ENCODE peak calls at places on chromosomes 4 and X, in ten cellular contexts. One of them, this sample, is unnamed.

GRCh38 chrX:13700380-13700779 is 11.5 kb downstream of the RAB9A start:
- DNase-seq in IMR-90: peak; percentile 21
- DNase-seq in HCT116: no peak
- DNase-seq in tibial nerve: no peak
- DNase-seq in adrenal gland: no peak
- DNase-seq in stomach: no peak
- DNase-seq in breast epithelium: no peak
- DNase-seq in A549: no peak
- DNase-seq in heart left ventricle: no peak
- DNase-seq in spleen: no peak
- DNase-seq in this sample: no peak

GRCh38 chr4:94595880-94596483 is 144.2 kb downstream of the PDLIM5 start:
- DNase-seq in IMR-90: peak; percentile 74
- DNase-seq in HCT116: peak; percentile 32
- DNase-seq in tibial nerve: no peak
- DNase-seq in adrenal gland: no peak
- DNase-seq in stomach: no peak
- DNase-seq in breast epithelium: no peak
- DNase-seq in A549: peak; percentile 24
- DNase-seq in heart left ventricle: no peak
- DNase-seq in spleen: no peak
- DNase-seq in this sample: no peak

GRCh38 chr4:44722001-44722400 is 4.4 kb downstream of the GNPDA2 start:
- DNase-seq in IMR-90: no peak
- DNase-seq in HCT116: no peak
- DNase-seq in tibial nerve: no peak
- DNase-seq in adrenal gland: no peak
- DNase-seq in stomach: no peak
- DNase-seq in breast epithelium: no peak
- DNase-seq in A549: no peak
- DNase-seq in heart left ventricle: no peak
- DNase-seq in spleen: no peak
- DNase-seq in this sample: no peak

GRCh38 chr4:20393486-20394100 is 141.9 kb downstream of the SLIT2 start:
- DNase-seq in IMR-90: no peak
- DNase-seq in HCT116: no peak
- DNase-seq in tibial nerve: no peak
- DNase-seq in adrenal gland: no peak
- DNase-seq in stomach: no peak
- DNase-seq in breast epithelium: no peak
- DNase-seq in A549: no peak
- DNase-seq in heart left ventricle: no peak
- DNase-seq in spleen: no peak
- DNase-seq in this sample: no peak

GRCh38 chrX:119503484-119503861 is 35.2 kb downstream of the SLC25A5 start:
- DNase-seq in IMR-90: peak; percentile 81
- DNase-seq in HCT116: no peak
- DNase-seq in tibial nerve: no peak
- DNase-seq in adrenal gland: peak; percentile 67
- DNase-seq in stomach: peak; percentile 53
- DNase-seq in breast epithelium: peak; percentile 56
- DNase-seq in A549: peak; percentile 91
- DNase-seq in heart left ventricle: peak; percentile 38
- DNase-seq in spleen: no peak
- DNase-seq in this sample: peak; percentile 48

GRCh38 chr4:146520894-146521542 is 722 bp downstream of the SLC10A7 start:
- DNase-seq in IMR-90: peak; percentile 63
- DNase-seq in HCT116: no peak
- DNase-seq in tibial nerve: no peak
- DNase-seq in adrenal gland: no peak
- DNase-seq in stomach: peak; percentile 46
- DNase-seq in breast epithelium: no peak
- DNase-seq in A549: peak; percentile 3
- DNase-seq in heart left ventricle: peak; percentile 39
- DNase-seq in spleen: no peak
- DNase-seq in this sample: peak; percentile 59

GRCh38 chrX:87392369-87392768 is 125.2 kb upstream of the KLHL4 start:
- DNase-seq in IMR-90: no peak
- DNase-seq in HCT116: no peak
- DNase-seq in tibial nerve: no peak
- DNase-seq in adrenal gland: no peak
- DNase-seq in stomach: no peak
- DNase-seq in breast epithelium: no peak
- DNase-seq in A549: no peak
- DNase-seq in heart left ventricle: no peak
- DNase-seq in spleen: no peak
- DNase-seq in this sample: no peak

GRCh38 chrX:49930046-49930445 is 7.7 kb downstream of the CLCN5 start:
- DNase-seq in IMR-90: peak; percentile 34
- DNase-seq in HCT116: no peak
- DNase-seq in tibial nerve: no peak
- DNase-seq in adrenal gland: no peak
- DNase-seq in stomach: no peak
- DNase-seq in breast epithelium: no peak
- DNase-seq in A549: no peak
- DNase-seq in heart left ventricle: no peak
- DNase-seq in spleen: no peak
- DNase-seq in this sample: no peak

DNA sequence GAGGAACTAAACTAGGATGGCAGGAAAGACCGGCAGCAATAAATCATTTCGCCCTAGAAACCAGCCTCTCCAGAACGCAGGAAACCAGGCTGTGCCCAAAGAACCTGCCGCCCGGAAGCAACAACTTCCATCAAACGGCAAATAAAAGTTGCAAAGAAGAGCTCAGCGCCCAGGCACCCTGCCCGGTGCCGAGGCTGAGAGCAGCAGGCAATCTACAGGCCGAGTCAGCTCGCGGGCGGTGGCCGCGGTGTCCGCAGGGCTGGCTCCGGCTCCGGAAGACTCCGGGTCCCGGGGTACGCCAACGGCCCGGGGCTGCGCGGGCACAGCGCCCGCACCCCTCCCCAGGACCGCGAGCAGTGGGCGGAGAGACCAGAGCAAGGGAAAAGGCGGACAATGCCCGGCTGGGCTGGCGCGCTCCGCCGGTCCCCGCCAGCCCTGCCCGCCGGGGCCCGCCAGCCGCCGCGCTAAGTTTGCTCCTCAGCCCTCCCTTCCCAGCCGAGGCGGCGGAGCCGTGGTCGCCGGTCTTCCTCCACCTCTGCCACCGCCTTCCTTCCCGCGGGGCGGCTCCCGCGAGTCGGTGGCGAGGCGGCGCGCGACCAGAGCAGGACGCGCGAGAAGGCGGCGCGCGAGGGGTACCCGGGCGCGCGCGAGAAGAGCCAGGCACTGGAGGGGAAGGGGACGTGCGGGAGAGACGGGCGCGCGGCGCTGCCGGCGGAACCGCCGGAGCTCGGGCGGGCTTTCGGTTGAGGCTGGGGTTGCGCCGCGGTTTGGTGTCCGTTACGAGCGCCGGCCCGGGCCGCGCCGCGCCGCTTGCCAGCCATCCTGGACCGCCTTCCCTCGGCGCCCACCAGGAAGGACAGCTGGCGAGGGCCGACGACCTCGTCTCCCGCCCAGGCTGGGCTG is 733 bp downstream of the FRYL start:
- DNase-seq in IMR-90: peak; percentile 54
- DNase-seq in HCT116: no peak
- DNase-seq in tibial nerve: peak; percentile 23
- DNase-seq in adrenal gland: peak; percentile 61
- DNase-seq in stomach: peak; percentile 71
- DNase-seq in breast epithelium: peak; percentile 62
- DNase-seq in A549: peak; percentile 23
- DNase-seq in heart left ventricle: peak; percentile 73
- DNase-seq in spleen: peak; percentile 95
- DNase-seq in this sample: peak; percentile 67
- TF ChIP-seq POLR2A in IMR-90: peak; percentile 68
- TF ChIP-seq POLR2A in HCT116: no peak
- TF ChIP-seq POLR2A in tibial nerve: no peak
- TF ChIP-seq POLR2A in adrenal gland: no peak
- TF ChIP-seq POLR2A in stomach: no peak
- TF ChIP-seq POLR2A in breast epithelium: no peak
- TF ChIP-seq POLR2A in A549: peak; percentile 29
- TF ChIP-seq POLR2A in heart left ventricle: no peak
- TF ChIP-seq POLR2A in spleen: no peak
- TF ChIP-seq POLR2A in this sample: peak; percentile 7

DNA sequence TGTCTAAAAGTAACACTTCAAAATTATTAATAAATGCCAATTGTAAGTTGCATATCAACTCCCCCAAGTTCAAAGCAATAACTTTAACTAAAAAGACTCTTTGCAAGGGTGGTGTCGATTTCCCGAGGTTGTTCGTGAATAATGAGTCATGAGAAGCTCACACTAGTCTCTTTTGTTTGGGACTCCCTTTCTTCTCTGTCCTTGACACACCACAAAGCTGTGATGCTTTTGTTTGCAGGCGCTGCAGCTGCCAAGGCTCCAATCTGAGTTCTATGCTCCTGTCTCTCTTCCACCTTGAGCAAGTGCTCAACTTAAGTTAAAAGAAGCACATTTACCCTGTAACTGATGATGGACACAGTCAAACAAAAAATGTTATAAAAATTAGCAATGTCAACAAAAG is 65.9 kb downstream of the FAT1 start:
- DNase-seq in IMR-90: peak; percentile 43
- DNase-seq in HCT116: peak; percentile 35
- DNase-seq in tibial nerve: no peak
- DNase-seq in adrenal gland: no peak
- DNase-seq in stomach: no peak
- DNase-seq in breast epithelium: no peak
- DNase-seq in A549: no peak
- DNase-seq in heart left ventricle: no peak
- DNase-seq in spleen: no peak
- DNase-seq in this sample: no peak
- H3K27ac ChIP-seq in IMR-90: peak overlapping the region; percentile 37
- H3K27ac ChIP-seq in HCT116: no peak overlapping the region
- H3K27ac ChIP-seq in tibial nerve: no peak overlapping the region
- H3K27ac ChIP-seq in adrenal gland: no peak overlapping the region
- H3K27ac ChIP-seq in stomach: no peak overlapping the region
- H3K27ac ChIP-seq in breast epithelium: no peak overlapping the region
- H3K27ac ChIP-seq in A549: no peak overlapping the region
- H3K27ac ChIP-seq in heart left ventricle: no peak overlapping the region
- H3K27ac ChIP-seq in spleen: no peak overlapping the region
- H3K27ac ChIP-seq in this sample: no peak overlapping the region

DNA sequence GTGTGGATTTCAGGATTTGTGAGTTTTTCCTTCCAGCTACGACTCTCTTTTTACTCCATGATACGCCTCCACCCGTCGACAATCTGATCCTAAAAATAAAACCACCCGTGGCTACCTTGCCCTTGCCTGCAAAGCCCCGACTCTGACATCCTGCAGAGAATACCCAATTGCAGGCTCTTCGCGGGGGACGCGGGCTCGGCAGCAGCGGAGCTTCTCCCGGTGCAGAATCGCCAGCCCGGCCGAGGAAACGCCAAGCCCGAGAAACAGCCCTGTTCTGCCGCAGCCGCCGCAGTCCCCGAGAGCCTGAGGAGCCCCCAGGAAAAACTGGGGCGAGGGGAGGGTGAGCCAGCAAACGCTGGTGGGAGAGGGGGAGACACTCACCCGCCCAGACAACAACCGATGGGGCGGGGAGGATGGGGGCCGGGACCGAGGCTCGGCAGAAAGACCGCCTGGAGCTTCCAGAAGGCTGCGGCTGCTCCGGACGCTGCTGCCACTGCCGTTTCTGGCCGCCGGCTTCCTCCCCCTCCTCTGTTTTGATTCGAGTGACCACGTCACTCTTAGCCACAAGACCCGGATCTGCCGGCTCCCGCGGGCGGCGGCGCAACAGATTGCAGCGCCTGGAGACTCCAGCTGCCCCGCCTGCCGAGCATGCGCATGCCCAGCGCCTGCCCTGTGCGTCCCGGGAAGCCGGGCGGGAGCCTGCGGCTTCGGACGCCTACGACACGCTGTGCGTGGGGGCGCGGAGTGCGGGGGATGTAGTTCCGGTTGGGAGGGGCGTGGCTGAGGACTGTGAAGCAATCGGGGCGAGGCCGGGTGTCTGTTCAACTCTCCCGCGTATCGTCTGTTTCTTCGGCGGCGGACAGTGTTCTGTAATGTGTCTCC is at the start of gene SMIM14:
- DNase-seq in IMR-90: peak; percentile 98
- DNase-seq in HCT116: peak; percentile 93
- DNase-seq in tibial nerve: peak; percentile 97
- DNase-seq in adrenal gland: peak; percentile 99
- DNase-seq in stomach: peak; percentile 98
- DNase-seq in breast epithelium: peak; percentile 98
- DNase-seq in A549: peak; percentile 89
- DNase-seq in heart left ventricle: peak; percentile 99
- DNase-seq in spleen: peak; percentile 99
- DNase-seq in this sample: peak; percentile 99
- TF ChIP-seq POLR2A in IMR-90: peak; percentile 98
- TF ChIP-seq POLR2A in HCT116: peak; percentile 82
- TF ChIP-seq POLR2A in tibial nerve: peak; percentile 95
- TF ChIP-seq POLR2A in adrenal gland: peak; percentile 99
- TF ChIP-seq POLR2A in stomach: peak; percentile 95
- TF ChIP-seq POLR2A in breast epithelium: peak; percentile 86
- TF ChIP-seq POLR2A in A549: peak; percentile 66
- TF ChIP-seq POLR2A in heart left ventricle: peak; percentile 98
- TF ChIP-seq POLR2A in spleen: peak; percentile 87
- TF ChIP-seq POLR2A in this sample: peak; percentile 99

GRCh38 chrX:53188763-53189162 is 36.2 kb downstream of the KDM5C start:
- DNase-seq in IMR-90: peak; percentile 39
- DNase-seq in HCT116: no peak
- DNase-seq in tibial nerve: no peak
- DNase-seq in adrenal gland: no peak
- DNase-seq in stomach: no peak
- DNase-seq in breast epithelium: no peak
- DNase-seq in A549: no peak
- DNase-seq in heart left ventricle: no peak
- DNase-seq in spleen: no peak
- DNase-seq in this sample: no peak

GRCh38 chrX:53184836-53185235 is 40.2 kb downstream of the KDM5C start:
- DNase-seq in IMR-90: peak; percentile 65
- DNase-seq in HCT116: no peak
- DNase-seq in tibial nerve: no peak
- DNase-seq in adrenal gland: no peak
- DNase-seq in stomach: no peak
- DNase-seq in breast epithelium: no peak
- DNase-seq in A549: no peak
- DNase-seq in heart left ventricle: no peak
- DNase-seq in spleen: no peak
- DNase-seq in this sample: no peak

GRCh38 chrX:53190363-53190960 is 34.5 kb downstream of the KDM5C start:
- DNase-seq in IMR-90: no peak
- DNase-seq in HCT116: no peak
- DNase-seq in tibial nerve: no peak
- DNase-seq in adrenal gland: no peak
- DNase-seq in stomach: no peak
- DNase-seq in breast epithelium: no peak
- DNase-seq in A549: no peak
- DNase-seq in heart left ventricle: no peak
- DNase-seq in spleen: no peak
- DNase-seq in this sample: no peak

DNA sequence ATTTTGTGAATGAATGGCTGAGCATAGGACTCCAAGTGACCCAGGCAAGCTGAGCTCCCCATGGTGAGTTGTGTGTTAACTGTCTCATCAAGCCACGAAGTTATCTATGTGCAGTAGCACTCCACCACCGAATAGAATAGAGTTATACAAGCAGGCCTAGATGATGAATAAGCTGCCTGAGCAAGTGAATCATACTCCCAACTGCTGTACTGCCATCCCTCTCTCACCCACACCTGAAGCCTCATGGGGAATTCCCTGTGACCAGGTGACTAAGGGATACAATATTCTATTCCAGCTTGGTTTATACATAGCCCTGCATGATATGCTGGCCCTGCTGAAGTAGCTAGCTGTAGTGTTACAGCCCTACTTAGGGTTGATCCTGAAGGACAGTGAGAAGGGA is 38.6 kb downstream of the KDM5C start:
- DNase-seq in IMR-90: peak; percentile 77
- DNase-seq in HCT116: no peak
- DNase-seq in tibial nerve: no peak
- DNase-seq in adrenal gland: no peak
- DNase-seq in stomach: no peak
- DNase-seq in breast epithelium: no peak
- DNase-seq in A549: no peak
- DNase-seq in heart left ventricle: no peak
- DNase-seq in spleen: no peak
- DNase-seq in this sample: no peak
- H3K27ac ChIP-seq in IMR-90: no peak overlapping the region
- H3K27ac ChIP-seq in HCT116: no peak overlapping the region
- H3K27ac ChIP-seq in tibial nerve: no peak overlapping the region
- H3K27ac ChIP-seq in adrenal gland: no peak overlapping the region
- H3K27ac ChIP-seq in stomach: no peak overlapping the region
- H3K27ac ChIP-seq in breast epithelium: no peak overlapping the region
- H3K27ac ChIP-seq in A549: no peak overlapping the region
- H3K27ac ChIP-seq in heart left ventricle: no peak overlapping the region
- H3K27ac ChIP-seq in spleen: no peak overlapping the region
- H3K27ac ChIP-seq in this sample: no peak overlapping the region

This sample was measured in body of pancreas.